ENCODE peak calls at places on chromosomes 1 and 21, in nine cellular contexts. W is activated CD4-positive, CD25-positive, alpha-beta regulatory T cell treated with anti-CD3 and anti-CD28 coated beads, Interleukin-2, amount 50 U/mL, for 72 hours; S is hippocampal formation; V is activated naive CD4-positive, alpha-beta T cell treated with Interleukin-2 at 50 U/mL for 16 hours; D is naive thymus-derived CD8-positive, alpha-beta T cell; C is Karpas-422; A is astrocyte; T is activated CD4-positive, alpha-beta T cell treated with anti-CD3 and anti-CD28 coated beads, Interleukin-2, amount 50 U/mL, for 24 hours; R is stimulated activated CD4-positive, alpha-beta T cell treated with anti-CD3 and anti-CD28 coated beads, TNF-alpha, amount 100 ng/mL, for 4 hours. L is an unnamed sample.

GRCh38 chr1:236522937-236523703 is 662 bp upstream of the LGALS8 start:
- DNase-seq in W (no peak), S (no peak), V (no peak), D (peak; percentile 10), C (no peak), A (no peak), T (no peak), R (no peak), L (no peak)

GRCh38 chr1:68725353-68725752 is 228.5 kb upstream of the DEPDC1 start:
- DNase-seq in W (no peak), S (no peak), V (no peak), D (no peak), C (no peak), A (no peak), T (no peak), R (no peak), L (no peak)

GRCh38 chr1:201476670-201477344 is 7.8 kb upstream of the PHLDA3 start:
- DNase-seq in W (no peak), S (no peak), V (no peak), D (no peak), C (no peak), A (no peak), T (no peak), R (no peak), L (no peak)

GRCh38 chr1:172269644-172270043 is 150.8 kb upstream of the C1orf105 start:
- DNase-seq in W (no peak), S (no peak), V (no peak), D (no peak), C (no peak), A (peak; percentile 38), T (no peak), R (no peak), L (no peak)

GRCh38 chr1:87501738-87502137 is 173.1 kb downstream of the LMO4 start:
- DNase-seq in W (no peak), S (no peak), V (no peak), D (no peak), C (no peak), A (no peak), T (no peak), R (no peak), L (no peak)

GRCh38 chr1:224616761-224617409 is 768 bp downstream of the CNIH3 start:
- DNase-seq in W (no peak), S (no peak), V (no peak), D (no peak), C (no peak), A (no peak), T (no peak), R (no peak), L (no peak)

GRCh38 chr1:43274125-43274803 is 4.5 kb downstream of the TMEM125 start:
- DNase-seq in W (no peak), S (no peak), V (peak; percentile 17), D (peak; percentile 40), C (peak; percentile 54), A (peak; percentile 15), T (peak; percentile 6), R (no peak), L (peak; percentile 24)

GRCh38 chr1:5686925-5687706 is 305.1 kb downstream of the NPHP4 start:
- DNase-seq in W (no peak), S (no peak), V (no peak), D (no peak), C (no peak), A (no peak), T (no peak), R (no peak), L (no peak)

GRCh38 chr1:204991342-204991844 is 51.6 kb upstream of the CNTN2 start:
- DNase-seq in W (no peak), S (peak; percentile 35), V (no peak), D (no peak), C (no peak), A (no peak), T (no peak), R (no peak), L (no peak)

GRCh38 chr1:201002510-201002909 is 21.0 kb downstream of the KIF21B start:
- DNase-seq in W (no peak), S (no peak), V (no peak), D (no peak), C (no peak), A (no peak), T (no peak), R (no peak), L (no peak)

GRCh38 chr1:184843732-184844495 is 89.3 kb upstream of the EDEM3 start:
- DNase-seq in W (peak; percentile 40), S (no peak), V (peak; percentile 69), D (peak; percentile 75), C (no peak), A (no peak), T (no peak), R (no peak), L (peak; percentile 60)

GRCh38 chr1:160377585-160378206 is 10.8 kb downstream of the NHLH1 start:
- DNase-seq in W (no peak), S (no peak), V (no peak), D (no peak), C (no peak), A (peak; percentile 54), T (no peak), R (no peak), L (no peak)

GRCh38 chr1:226082959-226083302 is 20.4 kb downstream of the H3-3A start:
- DNase-seq in W (no peak), S (no peak), V (no peak), D (no peak), C (no peak), A (peak; percentile 16), T (no peak), R (no peak), L (no peak)

GRCh38 chr1:77900687-77901293 is 12.4 kb downstream of the NEXN start:
- DNase-seq in W (no peak), S (peak; percentile 6), V (no peak), D (peak; percentile 26), C (peak; percentile 79), A (peak; percentile 49), T (no peak), R (no peak), L (no peak)

GRCh38 chr1:21268281-21269239 is 21.7 kb downstream of the ECE1 start:
- DNase-seq in W (no peak), S (no peak), V (no peak), D (no peak), C (no peak), A (no peak), T (no peak), R (no peak), L (no peak)

GRCh38 chr1:86753700-86754099 is 49.3 kb downstream of the SH3GLB1 start:
- DNase-seq in W (no peak), S (no peak), V (no peak), D (peak; percentile 4), C (peak; percentile 60), A (no peak), T (no peak), R (no peak), L (no peak)

GRCh38 chr21:46409641-46410406 is 48.9 kb upstream of the DIP2A start:
- DNase-seq in W (no peak), S (no peak), V (no peak), D (no peak), C (no peak), A (no peak), T (no peak), R (no peak), L (no peak)

GRCh38 chr1:34844252-34844634 is 15.3 kb downstream of the SMIM12 start:
- DNase-seq in W (no peak), S (peak; percentile 13), V (no peak), D (no peak), C (no peak), A (no peak), T (no peak), R (no peak), L (no peak)

L was measured in central memory CD4-positive, alpha-beta T cell.